ENCODE peak calls at places on chromosomes 13 and 19, in four cellular contexts. N is NAMALWA, W is hepatocyte, Q is frontal cortex. U is an unnamed sample.

GRCh38 chr19:28687296-28687695 is 525.7 kb downstream of the UQCRFS1 start:
- DNase-seq in Q (no peak), N (no peak), W (no peak), U (no peak)

GRCh38 chr13:20193924-20194631 is 1.3 kb upstream of the GJB2 start:
- DNase-seq in Q (no peak), N (no peak), W (no peak), U (no peak)

GRCh38 chr19:55820037-55820436 is 11.8 kb downstream of the NLRP11 start:
- DNase-seq in Q (no peak), N (no peak), W (no peak), U (no peak)

GRCh38 chr13:104140557-104140956 is 1074.3 kb upstream of the SLC10A2 start:
- DNase-seq in Q (no peak), W (no peak), N (no peak), U (no peak)

GRCh38 chr19:16801599-16801998 is 27.6 kb upstream of the SIN3B start:
- DNase-seq in N (no peak), W (no peak), Q (no peak), U (no peak)

GRCh38 chr19:40754611-40755247 is 3.7 kb downstream of the SNRPA start:
- DNase-seq in W (peak), N (no peak), Q (no peak), U (no peak)

GRCh38 chr19:15292847-15293582 is 39.3 kb downstream of the BRD4 start:
- DNase-seq in N (peak), Q (no peak), W (no peak), U (peak)

GRCh38 chr13:23636360-23636759 is 66.1 kb downstream of the TNFRSF19 start:
- DNase-seq in W (no peak), Q (no peak), N (no peak), U (no peak)

GRCh38 chr13:75841905-75842304 is 205.8 kb downstream of the LMO7 start:
- DNase-seq in W (no peak), N (no peak), Q (no peak), U (no peak)

U was measured in DMS53.